ENCODE peak calls at places on chromosomes 13 and 19, in five cellular contexts. D is AG09309, W is NCI-H1436, Q is T-helper 2 cell, C is fibroblast of lung. A is an unnamed sample.

GRCh38 chr19:1833540-1833939 is 14.7 kb downstream of the REXO1 start:
- DNase-seq in D (no peak), W (no peak), Q (no peak), C (no peak), A (no peak)

GRCh38 chr13:48727252-48728011 is 73.7 kb downstream of the CYSLTR2 start:
- DNase-seq in D (no peak), W (peak; percentile 40), Q (no peak), C (no peak), A (no peak)

GRCh38 chr19:870963-871401 is 11.5 kb downstream of the CFD start:
- DNase-seq in D (no peak), W (no peak), Q (no peak), C (peak; percentile 63), A (no peak)

GRCh38 chr19:19477705-19478383 is 37.5 kb downstream of the TSSK6 start:
- DNase-seq in D (no peak), W (no peak), Q (no peak), C (no peak), A (no peak)

GRCh38 chr19:46159418-46159817 is 11.4 kb downstream of the IGFL2 start:
- DNase-seq in D (no peak), W (no peak), Q (no peak), C (no peak), A (no peak)

GRCh38 chr13:44249439-44249838 is 124.2 kb upstream of the SERP2 start:
- DNase-seq in D (peak; percentile 64), W (no peak), Q (no peak), C (peak; percentile 83), A (no peak)

GRCh38 chr19:53795019-53795418 is 29.1 kb downstream of the NLRP12 start:
- DNase-seq in D (no peak), W (no peak), Q (no peak), C (no peak), A (no peak)

GRCh38 chr13:80070024-80070703 is 270.8 kb downstream of the SPRY2 start:
- DNase-seq in D (no peak), W (peak; percentile 48), Q (no peak), C (no peak), A (no peak)

GRCh38 chr13:89878904-89879303 is 1468.6 kb upstream of the MIR17HG start:
- DNase-seq in D (no peak), W (no peak), Q (no peak), C (no peak), A (no peak)

GRCh38 chr19:58044886-58045285 is 11.1 kb downstream of the ZSCAN1 start:
- DNase-seq in D (no peak), W (no peak), Q (no peak), C (no peak), A (no peak)

GRCh38 chr19:16566161-16566560 is 6.1 kb downstream of the SLC35E1 start:
- DNase-seq in D (no peak), W (no peak), Q (peak; percentile 88), C (no peak), A (peak; percentile 65)

GRCh38 chr19:29714953-29715694 is at the start of gene C19orf12:
- DNase-seq in D (no peak), W (peak; percentile 54), Q (peak; percentile 67), C (peak; percentile 50), A (peak; percentile 53)